ENCODE peak calls at places on chromosomes 6 and 20, in four cellular contexts. X, M, A and Y are unnamed samples.

GRCh38 chr20:50089787-50090177 is 23.2 kb downstream of the UBE2V1 start:
- DNase-seq in A (no peak), X (no peak), M (no peak), Y (no peak)

GRCh38 chr6:56690519-56691200 is 48.0 kb upstream of the DST start:
- DNase-seq in M (peak), A (no peak), X (no peak), Y (no peak)

GRCh38 chr6:168302534-168302933 is 17.0 kb downstream of the DACT2 start:
- DNase-seq in X (peak), M (peak), A (no peak), Y (no peak)

GRCh38 chr6:28941681-28942448 is 18.1 kb upstream of the TRIM27 start:
- DNase-seq in X (peak), M (no peak), A (no peak), Y (peak)

GRCh38 chr20:31684153-31685003 is 38.3 kb downstream of the BCL2L1 start:
- DNase-seq in X (no peak), A (no peak), M (no peak), Y (no peak)

GRCh38 chr6:10409160-10409765 is 5.6 kb downstream of the TFAP2A start:
- DNase-seq in X (no peak), A (no peak), M (no peak), Y (no peak)

GRCh38 chr6:128311944-128312570 is 208.3 kb downstream of the PTPRK start:
- DNase-seq in X (no peak), M (no peak), A (no peak), Y (no peak)

GRCh38 chr20:17759449-17759848 is 59.7 kb downstream of the BANF2 start:
- DNase-seq in A (no peak), X (no peak), M (no peak), Y (no peak)

GRCh38 chr6:32069878-32070515 is 31.8 kb downstream of the CYP21A2 start:
- DNase-seq in A (no peak), X (no peak), M (no peak), Y (no peak)

GRCh38 chr6:57142178-57142525 is 30.0 kb upstream of the BAG2 start:
- DNase-seq in M (no peak), A (no peak), X (no peak), Y (no peak)

GRCh38 chr6:5435449-5435848 is 174.1 kb downstream of the FARS2 start:
- DNase-seq in X (no peak), M (no peak), A (no peak), Y (no peak)

GRCh38 chr6:18270216-18270615 is 5.9 kb upstream of the DEK start:
- DNase-seq in X (no peak), M (no peak), A (no peak), Y (no peak)

GRCh38 chr6:18265787-18266523 is 1.6 kb upstream of the DEK start:
- DNase-seq in A (no peak), X (no peak), M (no peak), Y (no peak)

GRCh38 chr6:18269717-18270116 is 5.4 kb upstream of the DEK start:
- DNase-seq in A (no peak), X (no peak), M (no peak), Y (no peak)

GRCh38 chr6:18266524-18266908 is 2.2 kb upstream of the DEK start:
- DNase-seq in A (no peak), X (no peak), M (no peak), Y (no peak)

DNA sequence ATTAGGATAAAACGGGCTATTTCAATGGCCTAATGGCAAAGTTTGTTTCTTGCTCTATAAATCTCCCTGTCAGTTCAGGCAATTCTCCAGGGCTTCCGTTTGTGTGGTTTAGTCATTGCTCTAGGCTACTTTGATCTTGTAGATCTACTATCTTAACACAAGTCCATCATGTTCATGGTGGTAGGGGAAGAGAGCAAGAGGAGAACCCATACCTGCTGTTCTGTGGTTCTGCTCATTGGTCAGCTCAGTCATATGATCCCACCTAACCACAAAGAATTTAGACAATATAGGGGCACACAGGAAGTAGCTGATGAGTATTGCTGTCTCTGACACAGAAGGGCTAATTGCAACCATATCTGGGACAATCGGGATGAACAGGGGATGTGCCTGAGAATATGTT is 4.9 kb upstream of the DEK start:
- DNase-seq in M (peak), X (peak), A (no peak), Y (peak)
- TF ChIP-seq FOXK2 in M (no peak), X (no peak), A (no peak), Y (no peak)

GRCh38 chr6:34709386-34709785 is 12.8 kb upstream of the ILRUN start:
- DNase-seq in M (no peak), A (no peak), X (no peak), Y (no peak)
- TF ChIP-seq FOXM1 in M (no peak), A (no peak), X (no peak), Y (no peak)

DNA sequence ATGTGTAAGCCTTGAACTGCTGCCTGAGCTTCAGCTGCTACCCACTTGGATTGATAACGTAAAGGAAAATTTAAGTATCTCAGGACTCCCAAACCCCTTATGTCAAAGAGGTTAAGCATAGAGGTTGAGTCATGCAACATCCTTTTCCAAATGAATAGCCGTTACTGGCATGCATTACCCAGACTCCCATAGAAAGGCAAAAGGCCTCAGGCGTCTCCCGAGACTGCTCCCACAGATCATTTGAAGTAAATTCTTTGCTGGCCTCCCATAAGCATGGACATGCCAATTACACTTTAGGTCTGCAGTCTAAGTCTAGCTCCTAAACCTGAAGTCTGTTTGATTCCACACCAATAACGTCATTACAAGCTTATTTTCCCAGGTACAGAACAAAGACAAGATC is 14.7 kb downstream of the IPCEF1 start:
- DNase-seq in A (no peak), M (no peak), X (no peak), Y (no peak)
- TF ChIP-seq FOXK2 in A (no peak), M (no peak), X (no peak), Y (no peak)

DNA sequence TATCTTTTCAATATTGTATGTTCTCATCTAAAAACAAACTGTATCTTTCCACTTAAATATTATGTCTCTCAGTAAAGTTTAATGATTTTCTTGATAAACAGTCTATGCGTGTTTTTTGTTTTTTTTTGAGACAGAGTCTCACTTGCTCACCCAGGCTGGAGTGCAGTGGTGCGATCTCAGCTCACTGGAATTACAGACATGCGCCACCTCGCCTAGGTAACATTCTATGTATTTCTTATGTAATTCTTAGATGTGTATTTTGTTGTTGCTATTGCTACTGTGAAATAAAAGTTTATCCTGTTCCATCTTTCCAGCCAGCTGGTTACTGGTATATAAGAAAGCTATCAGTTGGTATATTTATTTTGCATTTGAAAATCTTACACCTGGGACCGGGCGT is 29.4 kb downstream of the ABHD12 start:
- DNase-seq in X (no peak), M (peak), A (no peak), Y (no peak)
- TF ChIP-seq FOXM1 in X (no peak), M (no peak), A (no peak), Y (no peak)

GRCh38 chr6:2507638-2508037 is 243.1 kb downstream of the MYLK4 start:
- DNase-seq in M (no peak), A (no peak), X (no peak), Y (no peak)

GRCh38 chr6:2507016-2507415 is 243.7 kb downstream of the MYLK4 start:
- DNase-seq in M (no peak), A (no peak), X (no peak), Y (no peak)

GRCh38 chr6:2503816-2504494 is 246.8 kb downstream of the MYLK4 start:
- DNase-seq in A (no peak), M (peak), X (no peak), Y (no peak)

GRCh38 chr6:2504495-2505064 is 246.1 kb downstream of the MYLK4 start:
- DNase-seq in X (no peak), A (no peak), M (no peak), Y (no peak)

GRCh38 chr6:2505624-2506023 is 245.1 kb downstream of the MYLK4 start:
- DNase-seq in A (no peak), X (peak), M (no peak), Y (peak)
- TF ChIP-seq FOXK2 in A (no peak), X (no peak), M (no peak), Y (no peak)

GRCh38 chr6:139647001-139647400 is 272.6 kb upstream of the CITED2 start:
- DNase-seq in A (no peak), X (no peak), M (no peak), Y (no peak)

GRCh38 chr6:139641412-139641811 is 267.0 kb upstream of the CITED2 start:
- DNase-seq in A (no peak), M (no peak), X (no peak), Y (no peak)

GRCh38 chr6:139648430-139649000 is 274.1 kb upstream of the CITED2 start:
- DNase-seq in X (peak), A (no peak), M (no peak), Y (no peak)

GRCh38 chr6:139647816-139648215 is 273.4 kb upstream of the CITED2 start:
- DNase-seq in X (no peak), A (no peak), M (no peak), Y (no peak)

DNA sequence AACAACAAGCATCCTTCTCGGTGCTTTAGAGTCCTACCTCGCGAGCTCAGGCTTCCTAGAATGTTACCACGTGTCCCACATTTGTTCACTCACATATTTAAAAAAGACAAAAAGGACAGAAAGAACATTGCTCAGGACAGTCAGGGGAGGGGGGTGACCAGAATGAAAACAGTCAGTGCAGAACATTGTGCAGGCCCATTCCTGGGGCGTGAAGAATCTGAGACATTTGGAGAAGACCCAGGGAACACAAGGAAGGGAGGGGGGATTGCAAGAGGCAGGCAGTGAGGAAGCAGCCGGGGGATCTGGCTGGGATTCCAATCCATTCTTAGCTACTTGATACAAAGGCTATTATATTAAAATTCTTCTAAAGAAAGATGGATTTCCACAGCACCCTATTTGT is 270.4 kb upstream of the CITED2 start:
- DNase-seq in M (no peak), X (no peak), A (no peak), Y (no peak)
- TF ChIP-seq FOXM1 in M (no peak), X (no peak), A (no peak), Y (no peak)

GRCh38 chr20:61292821-61293612 is 41.0 kb downstream of the CDH4 start:
- DNase-seq in X (no peak), M (no peak), A (no peak), Y (no peak)
- TF ChIP-seq FOXK2 in X (no peak), M (no peak), A (no peak), Y (no peak)